ENCODE peak calls at places on chromosomes 2 and 18, in ten cellular contexts. One of them, this sample, is unnamed.

GRCh38 chr18:58394046-58394445 is 234.8 kb downstream of the ALPK2 start:
- DNase-seq in hippocampal formation: no peak
- DNase-seq in activated CD4-positive, alpha-beta T cell treated with anti-CD3 and anti-CD28 coated beads, Interleukin-2, amount 50 U/mL, for 24 hours: no peak
- DNase-seq in AG09319: no peak
- DNase-seq in M059J: peak; percentile 50
- DNase-seq in astrocyte of the spinal cord: no peak
- DNase-seq in amniotic stem cell: no peak
- DNase-seq in activated gamma-delta T cell: no peak
- DNase-seq in type B pancreatic cell: no peak
- DNase-seq in HCT116: no peak
- DNase-seq in this sample: no peak

GRCh38 chr2:3827673-3828575 is 124.5 kb downstream of the DCDC2C start:
- DNase-seq in astrocyte of the spinal cord: peak; percentile 28
- DNase-seq in M059J: peak; percentile 11
- DNase-seq in hippocampal formation: no peak
- DNase-seq in type B pancreatic cell: no peak
- DNase-seq in amniotic stem cell: no peak
- DNase-seq in activated gamma-delta T cell: no peak
- DNase-seq in AG09319: no peak
- DNase-seq in HCT116: no peak
- DNase-seq in activated CD4-positive, alpha-beta T cell treated with anti-CD3 and anti-CD28 coated beads, Interleukin-2, amount 50 U/mL, for 24 hours: no peak
- DNase-seq in this sample: no peak

GRCh38 chr18:74310411-74310810 is 5.2 kb upstream of the C18orf63 start:
- DNase-seq in type B pancreatic cell: no peak
- DNase-seq in amniotic stem cell: no peak
- DNase-seq in activated gamma-delta T cell: no peak
- DNase-seq in activated CD4-positive, alpha-beta T cell treated with anti-CD3 and anti-CD28 coated beads, Interleukin-2, amount 50 U/mL, for 24 hours: no peak
- DNase-seq in HCT116: no peak
- DNase-seq in astrocyte of the spinal cord: peak; percentile 32
- DNase-seq in M059J: peak; percentile 70
- DNase-seq in AG09319: no peak
- DNase-seq in hippocampal formation: no peak
- DNase-seq in this sample: no peak

GRCh38 chr18:30903566-30903965 is 139.0 kb downstream of the DSC3 start:
- DNase-seq in activated CD4-positive, alpha-beta T cell treated with anti-CD3 and anti-CD28 coated beads, Interleukin-2, amount 50 U/mL, for 24 hours: no peak
- DNase-seq in astrocyte of the spinal cord: peak; percentile 84
- DNase-seq in type B pancreatic cell: no peak
- DNase-seq in activated gamma-delta T cell: no peak
- DNase-seq in M059J: peak; percentile 42
- DNase-seq in hippocampal formation: no peak
- DNase-seq in AG09319: no peak
- DNase-seq in HCT116: peak; percentile 12
- DNase-seq in amniotic stem cell: no peak
- DNase-seq in this sample: no peak

GRCh38 chr2:127220102-127220806 is at the start of gene CYP27C1:
- DNase-seq in amniotic stem cell: peak; percentile 46
- DNase-seq in astrocyte of the spinal cord: peak; percentile 36
- DNase-seq in activated CD4-positive, alpha-beta T cell treated with anti-CD3 and anti-CD28 coated beads, Interleukin-2, amount 50 U/mL, for 24 hours: no peak
- DNase-seq in M059J: peak; percentile 34
- DNase-seq in AG09319: no peak
- DNase-seq in HCT116: no peak
- DNase-seq in activated gamma-delta T cell: no peak
- DNase-seq in type B pancreatic cell: no peak
- DNase-seq in hippocampal formation: no peak
- DNase-seq in this sample: no peak

GRCh38 chr2:62928015-62928414 is 122.6 kb upstream of the OTX1 start:
- DNase-seq in type B pancreatic cell: no peak
- DNase-seq in activated CD4-positive, alpha-beta T cell treated with anti-CD3 and anti-CD28 coated beads, Interleukin-2, amount 50 U/mL, for 24 hours: no peak
- DNase-seq in activated gamma-delta T cell: no peak
- DNase-seq in AG09319: no peak
- DNase-seq in astrocyte of the spinal cord: no peak
- DNase-seq in hippocampal formation: no peak
- DNase-seq in M059J: no peak
- DNase-seq in amniotic stem cell: no peak
- DNase-seq in HCT116: no peak
- DNase-seq in this sample: no peak

GRCh38 chr2:240873805-240874714 is 5.4 kb downstream of the AGXT start:
- DNase-seq in astrocyte of the spinal cord: no peak
- DNase-seq in activated gamma-delta T cell: no peak
- DNase-seq in amniotic stem cell: no peak
- DNase-seq in hippocampal formation: no peak
- DNase-seq in M059J: no peak
- DNase-seq in type B pancreatic cell: no peak
- DNase-seq in HCT116: no peak
- DNase-seq in activated CD4-positive, alpha-beta T cell treated with anti-CD3 and anti-CD28 coated beads, Interleukin-2, amount 50 U/mL, for 24 hours: no peak
- DNase-seq in AG09319: no peak
- DNase-seq in this sample: no peak

GRCh38 chr2:30486655-30487054 is 39.6 kb downstream of the LCLAT1 start:
- DNase-seq in astrocyte of the spinal cord: no peak
- DNase-seq in activated CD4-positive, alpha-beta T cell treated with anti-CD3 and anti-CD28 coated beads, Interleukin-2, amount 50 U/mL, for 24 hours: no peak
- DNase-seq in activated gamma-delta T cell: no peak
- DNase-seq in type B pancreatic cell: no peak
- DNase-seq in amniotic stem cell: no peak
- DNase-seq in hippocampal formation: no peak
- DNase-seq in HCT116: no peak
- DNase-seq in M059J: no peak
- DNase-seq in AG09319: no peak
- DNase-seq in this sample: no peak

GRCh38 chr2:170531876-170532275 is 183.3 kb upstream of the SP5 start:
- DNase-seq in activated CD4-positive, alpha-beta T cell treated with anti-CD3 and anti-CD28 coated beads, Interleukin-2, amount 50 U/mL, for 24 hours: no peak
- DNase-seq in astrocyte of the spinal cord: no peak
- DNase-seq in M059J: no peak
- DNase-seq in amniotic stem cell: no peak
- DNase-seq in type B pancreatic cell: no peak
- DNase-seq in hippocampal formation: no peak
- DNase-seq in activated gamma-delta T cell: no peak
- DNase-seq in HCT116: no peak
- DNase-seq in AG09319: no peak
- DNase-seq in this sample: no peak

GRCh38 chr2:230933521-230934180 is 8.6 kb upstream of the GPR55 start:
- DNase-seq in activated gamma-delta T cell: no peak
- DNase-seq in hippocampal formation: no peak
- DNase-seq in activated CD4-positive, alpha-beta T cell treated with anti-CD3 and anti-CD28 coated beads, Interleukin-2, amount 50 U/mL, for 24 hours: no peak
- DNase-seq in type B pancreatic cell: peak; percentile 62
- DNase-seq in astrocyte of the spinal cord: no peak
- DNase-seq in amniotic stem cell: no peak
- DNase-seq in M059J: no peak
- DNase-seq in HCT116: no peak
- DNase-seq in AG09319: no peak
- DNase-seq in this sample: peak; percentile 81

GRCh38 chr2:59458862-59459261 is 1094.6 kb downstream of the BCL11A start:
- DNase-seq in HCT116: no peak
- DNase-seq in M059J: no peak
- DNase-seq in activated gamma-delta T cell: no peak
- DNase-seq in AG09319: no peak
- DNase-seq in type B pancreatic cell: no peak
- DNase-seq in hippocampal formation: no peak
- DNase-seq in amniotic stem cell: no peak
- DNase-seq in activated CD4-positive, alpha-beta T cell treated with anti-CD3 and anti-CD28 coated beads, Interleukin-2, amount 50 U/mL, for 24 hours: no peak
- DNase-seq in astrocyte of the spinal cord: no peak
- DNase-seq in this sample: no peak

GRCh38 chr18:63097198-63097597 is 222.4 kb downstream of the BCL2 start:
- DNase-seq in amniotic stem cell: no peak
- DNase-seq in HCT116: no peak
- DNase-seq in hippocampal formation: no peak
- DNase-seq in M059J: no peak
- DNase-seq in activated CD4-positive, alpha-beta T cell treated with anti-CD3 and anti-CD28 coated beads, Interleukin-2, amount 50 U/mL, for 24 hours: no peak
- DNase-seq in activated gamma-delta T cell: no peak
- DNase-seq in AG09319: no peak
- DNase-seq in astrocyte of the spinal cord: no peak
- DNase-seq in type B pancreatic cell: no peak
- DNase-seq in this sample: no peak

GRCh38 chr18:35063875-35064274 is 22.7 kb downstream of the MAPRE2 start:
- DNase-seq in astrocyte of the spinal cord: no peak
- DNase-seq in hippocampal formation: no peak
- DNase-seq in M059J: no peak
- DNase-seq in HCT116: no peak
- DNase-seq in activated gamma-delta T cell: no peak
- DNase-seq in activated CD4-positive, alpha-beta T cell treated with anti-CD3 and anti-CD28 coated beads, Interleukin-2, amount 50 U/mL, for 24 hours: no peak
- DNase-seq in amniotic stem cell: no peak
- DNase-seq in type B pancreatic cell: no peak
- DNase-seq in AG09319: no peak
- DNase-seq in this sample: no peak

GRCh38 chr2:187719510-187719909 is 165.3 kb upstream of the TFPI start:
- DNase-seq in type B pancreatic cell: no peak
- DNase-seq in M059J: no peak
- DNase-seq in astrocyte of the spinal cord: no peak
- DNase-seq in HCT116: no peak
- DNase-seq in AG09319: no peak
- DNase-seq in hippocampal formation: no peak
- DNase-seq in amniotic stem cell: no peak
- DNase-seq in activated CD4-positive, alpha-beta T cell treated with anti-CD3 and anti-CD28 coated beads, Interleukin-2, amount 50 U/mL, for 24 hours: no peak
- DNase-seq in activated gamma-delta T cell: no peak
- DNase-seq in this sample: no peak

GRCh38 chr2:225030089-225030653 is 12.1 kb downstream of the DOCK10 start:
- DNase-seq in activated CD4-positive, alpha-beta T cell treated with anti-CD3 and anti-CD28 coated beads, Interleukin-2, amount 50 U/mL, for 24 hours: peak; percentile 23
- DNase-seq in hippocampal formation: no peak
- DNase-seq in type B pancreatic cell: no peak
- DNase-seq in activated gamma-delta T cell: no peak
- DNase-seq in amniotic stem cell: no peak
- DNase-seq in M059J: no peak
- DNase-seq in HCT116: no peak
- DNase-seq in AG09319: no peak
- DNase-seq in astrocyte of the spinal cord: no peak
- DNase-seq in this sample: no peak

GRCh38 chr2:45172993-45173392 is 163.7 kb upstream of the SIX2 start:
- DNase-seq in amniotic stem cell: no peak
- DNase-seq in type B pancreatic cell: no peak
- DNase-seq in HCT116: no peak
- DNase-seq in astrocyte of the spinal cord: no peak
- DNase-seq in activated gamma-delta T cell: no peak
- DNase-seq in AG09319: no peak
- DNase-seq in activated CD4-positive, alpha-beta T cell treated with anti-CD3 and anti-CD28 coated beads, Interleukin-2, amount 50 U/mL, for 24 hours: no peak
- DNase-seq in hippocampal formation: no peak
- DNase-seq in M059J: no peak
- DNase-seq in this sample: no peak

GRCh38 chr18:31104444-31104843 is 2.2 kb upstream of the DSC2 start:
- DNase-seq in hippocampal formation: no peak
- DNase-seq in activated gamma-delta T cell: no peak
- DNase-seq in M059J: no peak
- DNase-seq in amniotic stem cell: no peak
- DNase-seq in astrocyte of the spinal cord: no peak
- DNase-seq in activated CD4-positive, alpha-beta T cell treated with anti-CD3 and anti-CD28 coated beads, Interleukin-2, amount 50 U/mL, for 24 hours: no peak
- DNase-seq in type B pancreatic cell: no peak
- DNase-seq in AG09319: no peak
- DNase-seq in HCT116: no peak
- DNase-seq in this sample: no peak

GRCh38 chr2:130913891-130914290 is 77.2 kb downstream of the ARHGEF4 start:
- DNase-seq in type B pancreatic cell: no peak
- DNase-seq in hippocampal formation: no peak
- DNase-seq in AG09319: no peak
- DNase-seq in M059J: no peak
- DNase-seq in amniotic stem cell: no peak
- DNase-seq in astrocyte of the spinal cord: no peak
- DNase-seq in activated CD4-positive, alpha-beta T cell treated with anti-CD3 and anti-CD28 coated beads, Interleukin-2, amount 50 U/mL, for 24 hours: no peak
- DNase-seq in activated gamma-delta T cell: no peak
- DNase-seq in HCT116: no peak
- DNase-seq in this sample: no peak

GRCh38 chr2:238848941-238849853 is 1.3 kb downstream of the TWIST2 start:
- DNase-seq in activated CD4-positive, alpha-beta T cell treated with anti-CD3 and anti-CD28 coated beads, Interleukin-2, amount 50 U/mL, for 24 hours: no peak
- DNase-seq in M059J: peak; percentile 21
- DNase-seq in HCT116: no peak
- DNase-seq in AG09319: no peak
- DNase-seq in activated gamma-delta T cell: no peak
- DNase-seq in astrocyte of the spinal cord: peak; percentile 40
- DNase-seq in hippocampal formation: no peak
- DNase-seq in amniotic stem cell: no peak
- DNase-seq in type B pancreatic cell: no peak
- DNase-seq in this sample: peak; percentile 85

GRCh38 chr2:64914735-64915509 is 74.3 kb upstream of the SLC1A4 start:
- DNase-seq in hippocampal formation: no peak
- DNase-seq in amniotic stem cell: no peak
- DNase-seq in type B pancreatic cell: no peak
- DNase-seq in AG09319: no peak
- DNase-seq in activated gamma-delta T cell: no peak
- DNase-seq in HCT116: no peak
- DNase-seq in astrocyte of the spinal cord: no peak
- DNase-seq in M059J: no peak
- DNase-seq in activated CD4-positive, alpha-beta T cell treated with anti-CD3 and anti-CD28 coated beads, Interleukin-2, amount 50 U/mL, for 24 hours: no peak
- DNase-seq in this sample: no peak

GRCh38 chr2:63050186-63050915 is at the start of gene OTX1:
- DNase-seq in HCT116: peak; percentile 56
- DNase-seq in astrocyte of the spinal cord: no peak
- DNase-seq in type B pancreatic cell: peak; percentile 86
- DNase-seq in activated CD4-positive, alpha-beta T cell treated with anti-CD3 and anti-CD28 coated beads, Interleukin-2, amount 50 U/mL, for 24 hours: peak; percentile 50
- DNase-seq in hippocampal formation: peak; percentile 35
- DNase-seq in activated gamma-delta T cell: no peak
- DNase-seq in amniotic stem cell: no peak
- DNase-seq in AG09319: no peak
- DNase-seq in M059J: peak; percentile 79
- DNase-seq in this sample: no peak

GRCh38 chr2:169716938-169717690 is 16.5 kb upstream of the KLHL23 start:
- DNase-seq in AG09319: no peak
- DNase-seq in type B pancreatic cell: no peak
- DNase-seq in M059J: peak; percentile 43
- DNase-seq in HCT116: no peak
- DNase-seq in astrocyte of the spinal cord: no peak
- DNase-seq in activated CD4-positive, alpha-beta T cell treated with anti-CD3 and anti-CD28 coated beads, Interleukin-2, amount 50 U/mL, for 24 hours: no peak
- DNase-seq in hippocampal formation: no peak
- DNase-seq in activated gamma-delta T cell: no peak
- DNase-seq in amniotic stem cell: no peak
- DNase-seq in this sample: no peak

GRCh38 chr2:77007668-77008067 is 514.5 kb downstream of the LRRTM4 start:
- DNase-seq in hippocampal formation: no peak
- DNase-seq in activated gamma-delta T cell: no peak
- DNase-seq in M059J: no peak
- DNase-seq in astrocyte of the spinal cord: peak; percentile 60
- DNase-seq in HCT116: no peak
- DNase-seq in AG09319: no peak
- DNase-seq in activated CD4-positive, alpha-beta T cell treated with anti-CD3 and anti-CD28 coated beads, Interleukin-2, amount 50 U/mL, for 24 hours: no peak
- DNase-seq in amniotic stem cell: no peak
- DNase-seq in type B pancreatic cell: no peak
- DNase-seq in this sample: no peak